ENCODE peak calls at places on chromosomes 3 and 15, in six cellular contexts. One of them, this sample, is unnamed.

GRCh38 chr15:96549136-96549535 is 218.6 kb downstream of the NR2F2 start:
- DNase-seq in spleen: no peak
- DNase-seq in nephron progenitor cell: no peak
- DNase-seq in endothelial cell of umbilical vein: no peak
- DNase-seq in IMR-90: no peak
- DNase-seq in GM20000: no peak
- DNase-seq in this sample: no peak

GRCh38 chr15:59996498-59997041 is 7.5 kb upstream of the FOXB1 start:
- DNase-seq in spleen: no peak
- DNase-seq in endothelial cell of umbilical vein: no peak
- DNase-seq in nephron progenitor cell: no peak
- DNase-seq in GM20000: peak
- DNase-seq in IMR-90: no peak
- DNase-seq in this sample: no peak

GRCh38 chr3:127006781-127007436 is 24.0 kb downstream of the PLXNA1 start:
- DNase-seq in IMR-90: no peak
- DNase-seq in nephron progenitor cell: no peak
- DNase-seq in spleen: no peak
- DNase-seq in GM20000: no peak
- DNase-seq in endothelial cell of umbilical vein: peak
- DNase-seq in this sample: peak

GRCh38 chr3:156606729-156607128 is 51.8 kb upstream of the SSR3 start:
- DNase-seq in nephron progenitor cell: no peak
- DNase-seq in spleen: no peak
- DNase-seq in endothelial cell of umbilical vein: no peak
- DNase-seq in GM20000: peak
- DNase-seq in IMR-90: no peak
- DNase-seq in this sample: no peak

GRCh38 chr15:59278120-59278519 is 71.5 kb downstream of the LDHAL6B start:
- DNase-seq in endothelial cell of umbilical vein: peak
- DNase-seq in IMR-90: no peak
- DNase-seq in GM20000: no peak
- DNase-seq in spleen: no peak
- DNase-seq in nephron progenitor cell: no peak
- DNase-seq in this sample: no peak

GRCh38 chr15:65285291-65286068 is 1.2 kb downstream of the PARP16 start:
- DNase-seq in nephron progenitor cell: no peak
- DNase-seq in spleen: no peak
- DNase-seq in endothelial cell of umbilical vein: no peak
- DNase-seq in GM20000: no peak
- DNase-seq in IMR-90: peak
- DNase-seq in this sample: no peak

GRCh38 chr3:159763466-159764210 is 225.0 kb upstream of the IL12A start:
- DNase-seq in endothelial cell of umbilical vein: peak
- DNase-seq in nephron progenitor cell: peak
- DNase-seq in IMR-90: peak
- DNase-seq in spleen: peak
- DNase-seq in GM20000: peak
- DNase-seq in this sample: peak

GRCh38 chr15:38090648-38091047 is 156.2 kb downstream of the TMCO5A start:
- DNase-seq in nephron progenitor cell: no peak
- DNase-seq in endothelial cell of umbilical vein: no peak
- DNase-seq in GM20000: no peak
- DNase-seq in spleen: no peak
- DNase-seq in IMR-90: no peak
- DNase-seq in this sample: no peak

GRCh38 chr3:134885877-134886621 is 91.0 kb downstream of the EPHB1 start:
- DNase-seq in GM20000: peak
- DNase-seq in IMR-90: no peak
- DNase-seq in spleen: peak
- DNase-seq in nephron progenitor cell: no peak
- DNase-seq in endothelial cell of umbilical vein: no peak
- DNase-seq in this sample: no peak

GRCh38 chr3:113498221-113499005 is 16.5 kb downstream of the SPICE1 start:
- DNase-seq in IMR-90: peak
- DNase-seq in nephron progenitor cell: no peak
- DNase-seq in endothelial cell of umbilical vein: peak
- DNase-seq in GM20000: no peak
- DNase-seq in spleen: no peak
- DNase-seq in this sample: no peak

GRCh38 chr3:156456771-156457224 is 98.1 kb downstream of the SSR3 start:
- DNase-seq in nephron progenitor cell: peak
- DNase-seq in IMR-90: peak
- DNase-seq in endothelial cell of umbilical vein: no peak
- DNase-seq in GM20000: no peak
- DNase-seq in spleen: no peak
- DNase-seq in this sample: peak

GRCh38 chr15:98658831-98659699 is 10.7 kb downstream of the IGF1R start:
- DNase-seq in IMR-90: peak
- DNase-seq in GM20000: peak
- DNase-seq in endothelial cell of umbilical vein: peak
- DNase-seq in spleen: no peak
- DNase-seq in nephron progenitor cell: peak
- DNase-seq in this sample: peak

GRCh38 chr3:57597973-57598351 is 818 bp upstream of the ARF4 start:
- DNase-seq in spleen: no peak
- DNase-seq in endothelial cell of umbilical vein: no peak
- DNase-seq in GM20000: no peak
- DNase-seq in nephron progenitor cell: no peak
- DNase-seq in IMR-90: peak
- DNase-seq in this sample: no peak

GRCh38 chr3:173893066-173893465 is 495.5 kb downstream of the NLGN1 start:
- DNase-seq in GM20000: no peak
- DNase-seq in nephron progenitor cell: no peak
- DNase-seq in endothelial cell of umbilical vein: peak
- DNase-seq in IMR-90: peak
- DNase-seq in spleen: no peak
- DNase-seq in this sample: peak

GRCh38 chr3:32157600-32158264 is 51.3 kb downstream of the GPD1L start:
- DNase-seq in spleen: no peak
- DNase-seq in nephron progenitor cell: no peak
- DNase-seq in GM20000: no peak
- DNase-seq in endothelial cell of umbilical vein: no peak
- DNase-seq in IMR-90: no peak
- DNase-seq in this sample: no peak

GRCh38 chr3:38112378-38112761 is 24.6 kb downstream of the ACAA1 start:
- DNase-seq in GM20000: no peak
- DNase-seq in nephron progenitor cell: no peak
- DNase-seq in spleen: peak
- DNase-seq in IMR-90: no peak
- DNase-seq in endothelial cell of umbilical vein: no peak
- DNase-seq in this sample: no peak

GRCh38 chr3:72151465-72152238 is 366.7 kb upstream of the PROK2 start:
- DNase-seq in nephron progenitor cell: no peak
- DNase-seq in endothelial cell of umbilical vein: no peak
- DNase-seq in GM20000: no peak
- DNase-seq in IMR-90: no peak
- DNase-seq in spleen: no peak
- DNase-seq in this sample: no peak

GRCh38 chr3:185807455-185808068 is 17.3 kb downstream of the IGF2BP2 start:
- DNase-seq in IMR-90: peak
- DNase-seq in endothelial cell of umbilical vein: peak
- DNase-seq in GM20000: no peak
- DNase-seq in nephron progenitor cell: no peak
- DNase-seq in spleen: no peak
- DNase-seq in this sample: peak

GRCh38 chr15:27036210-27036609 is 65.2 kb downstream of the GABRG3 start:
- DNase-seq in spleen: no peak
- DNase-seq in GM20000: no peak
- DNase-seq in IMR-90: no peak
- DNase-seq in nephron progenitor cell: no peak
- DNase-seq in endothelial cell of umbilical vein: no peak
- DNase-seq in this sample: no peak

GRCh38 chr3:130480736-130481135 is 36.2 kb upstream of the COL6A6 start:
- DNase-seq in IMR-90: peak
- DNase-seq in endothelial cell of umbilical vein: no peak
- DNase-seq in GM20000: no peak
- DNase-seq in nephron progenitor cell: peak
- DNase-seq in spleen: no peak
- DNase-seq in this sample: peak

GRCh38 chr3:12896206-12896697 is 54.9 kb upstream of the RPL32 start:
- DNase-seq in GM20000: no peak
- DNase-seq in IMR-90: peak
- DNase-seq in endothelial cell of umbilical vein: no peak
- DNase-seq in spleen: no peak
- DNase-seq in nephron progenitor cell: no peak
- DNase-seq in this sample: no peak
- TF ChIP-seq CTCF in GM20000: no peak
- TF ChIP-seq CTCF in IMR-90: no peak
- TF ChIP-seq CTCF in endothelial cell of umbilical vein: no peak
- TF ChIP-seq CTCF in spleen: no peak
- TF ChIP-seq CTCF in nephron progenitor cell: no peak
- TF ChIP-seq CTCF in this sample: no peak

DNA sequence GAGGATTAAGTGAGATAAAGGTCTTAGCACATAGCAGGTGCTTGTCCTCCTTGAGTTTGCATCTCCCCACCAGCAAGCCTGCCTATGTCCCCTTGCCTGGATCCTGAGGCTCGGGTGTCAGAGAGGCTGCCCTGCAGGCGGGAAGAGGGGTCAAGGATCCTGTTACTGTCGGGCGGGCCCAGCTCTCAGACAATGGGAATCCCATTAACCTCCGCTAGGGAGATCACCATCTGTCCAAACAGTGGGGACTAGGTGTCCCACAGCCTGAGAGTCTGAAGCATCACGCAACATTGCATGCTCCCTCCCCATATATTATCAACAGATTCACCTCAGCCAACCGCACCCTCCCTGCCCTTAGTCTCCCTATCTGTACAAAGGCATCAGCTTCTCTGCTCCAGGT is 151.4 kb downstream of the FBLN2 start:
- DNase-seq in nephron progenitor cell: peak
- DNase-seq in GM20000: no peak
- DNase-seq in endothelial cell of umbilical vein: no peak
- DNase-seq in spleen: peak
- DNase-seq in IMR-90: no peak
- DNase-seq in this sample: no peak
- TF ChIP-seq CTCF in nephron progenitor cell: no peak
- TF ChIP-seq CTCF in GM20000: no peak
- TF ChIP-seq CTCF in endothelial cell of umbilical vein: no peak
- TF ChIP-seq CTCF in spleen: no peak
- TF ChIP-seq CTCF in IMR-90: no peak
- TF ChIP-seq CTCF in this sample: no peak

GRCh38 chr3:122943828-122944190 is 83.8 kb downstream of the SEMA5B start:
- DNase-seq in GM20000: no peak
- DNase-seq in spleen: peak
- DNase-seq in IMR-90: no peak
- DNase-seq in nephron progenitor cell: no peak
- DNase-seq in endothelial cell of umbilical vein: no peak
- DNase-seq in this sample: no peak

GRCh38 chr3:122940628-122941086 is 86.9 kb downstream of the SEMA5B start:
- DNase-seq in spleen: peak
- DNase-seq in IMR-90: no peak
- DNase-seq in endothelial cell of umbilical vein: no peak
- DNase-seq in nephron progenitor cell: no peak
- DNase-seq in GM20000: no peak
- DNase-seq in this sample: no peak

GRCh38 chr3:122942937-122943827 is 84.4 kb downstream of the SEMA5B start:
- DNase-seq in endothelial cell of umbilical vein: peak
- DNase-seq in GM20000: peak
- DNase-seq in nephron progenitor cell: peak
- DNase-seq in spleen: peak
- DNase-seq in IMR-90: peak
- DNase-seq in this sample: peak

GRCh38 chr3:122942241-122942640 is 85.3 kb downstream of the SEMA5B start:
- DNase-seq in spleen: peak
- DNase-seq in nephron progenitor cell: no peak
- DNase-seq in endothelial cell of umbilical vein: no peak
- DNase-seq in IMR-90: no peak
- DNase-seq in GM20000: no peak
- DNase-seq in this sample: peak

DNA sequence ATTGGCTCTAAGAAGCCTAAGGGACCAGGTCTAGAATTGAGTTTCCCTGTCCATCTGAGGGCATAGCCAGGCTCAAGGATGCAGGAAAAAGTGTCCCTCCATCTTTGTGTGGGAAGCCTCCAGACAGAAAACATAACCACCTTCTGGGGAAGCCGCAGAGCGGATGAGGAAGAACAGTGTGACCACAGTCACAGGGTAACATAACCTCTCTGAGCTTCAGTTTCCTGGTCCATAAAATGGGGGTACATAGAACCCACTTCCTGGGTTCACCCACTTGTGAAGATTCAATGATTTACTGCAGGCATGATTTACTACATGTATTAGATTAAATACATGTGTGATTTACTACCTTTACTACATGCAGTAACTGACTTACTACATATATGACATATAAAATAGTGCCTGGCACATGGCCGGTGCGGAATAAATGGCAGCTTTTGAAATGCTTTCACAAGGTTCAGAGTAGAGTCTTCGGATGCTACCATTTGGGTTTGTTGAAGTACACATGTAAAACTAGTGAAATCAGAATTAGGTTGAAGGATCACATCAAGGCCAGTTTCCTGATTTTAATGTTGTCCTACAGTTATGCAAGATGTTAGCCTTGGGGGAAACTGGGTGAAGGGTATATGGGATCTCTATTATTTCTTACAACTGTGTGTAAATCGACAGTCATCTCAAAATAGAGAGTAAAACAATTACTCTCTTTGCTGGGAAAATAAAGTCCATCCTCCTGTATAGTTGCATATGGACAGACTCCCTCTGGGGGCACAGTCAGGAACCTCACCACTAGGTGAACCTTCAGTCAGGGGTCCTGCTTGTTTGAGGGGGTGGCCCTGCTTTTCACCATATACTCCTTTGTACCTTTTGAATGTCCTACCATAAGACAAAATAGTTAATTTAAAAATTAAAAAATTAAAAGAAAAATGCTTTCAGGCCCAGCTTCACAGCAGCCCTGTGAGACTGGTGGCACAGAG is 86.0 kb downstream of the SEMA5B start:
- DNase-seq in GM20000: no peak
- DNase-seq in spleen: peak
- DNase-seq in endothelial cell of umbilical vein: no peak
- DNase-seq in nephron progenitor cell: no peak
- DNase-seq in IMR-90: no peak
- DNase-seq in this sample: peak
- TF ChIP-seq CTCF in GM20000: no peak
- TF ChIP-seq CTCF in spleen: no peak
- TF ChIP-seq CTCF in endothelial cell of umbilical vein: peak
- TF ChIP-seq CTCF in nephron progenitor cell: no peak
- TF ChIP-seq CTCF in IMR-90: peak
- TF ChIP-seq CTCF in this sample: peak

GRCh38 chr15:41928637-41929620 is 35.1 kb upstream of the SPTBN5 start:
- DNase-seq in nephron progenitor cell: no peak
- DNase-seq in IMR-90: no peak
- DNase-seq in GM20000: peak
- DNase-seq in spleen: peak
- DNase-seq in endothelial cell of umbilical vein: no peak
- DNase-seq in this sample: no peak

GRCh38 chr15:41930221-41930866 is 36.5 kb upstream of the SPTBN5 start:
- DNase-seq in IMR-90: peak
- DNase-seq in GM20000: no peak
- DNase-seq in spleen: no peak
- DNase-seq in nephron progenitor cell: no peak
- DNase-seq in endothelial cell of umbilical vein: peak
- DNase-seq in this sample: peak

GRCh38 chr15:41932101-41932500 is 38.2 kb upstream of the SPTBN5 start:
- DNase-seq in nephron progenitor cell: no peak
- DNase-seq in endothelial cell of umbilical vein: no peak
- DNase-seq in spleen: no peak
- DNase-seq in GM20000: no peak
- DNase-seq in IMR-90: no peak
- DNase-seq in this sample: no peak

GRCh38 chr15:41932511-41932910 is 38.7 kb upstream of the SPTBN5 start:
- DNase-seq in IMR-90: no peak
- DNase-seq in nephron progenitor cell: no peak
- DNase-seq in spleen: no peak
- DNase-seq in endothelial cell of umbilical vein: no peak
- DNase-seq in GM20000: no peak
- DNase-seq in this sample: no peak

GRCh38 chr15:41930867-41931222 is 37.0 kb upstream of the SPTBN5 start:
- DNase-seq in endothelial cell of umbilical vein: no peak
- DNase-seq in GM20000: no peak
- DNase-seq in nephron progenitor cell: no peak
- DNase-seq in spleen: no peak
- DNase-seq in IMR-90: no peak
- DNase-seq in this sample: no peak
- TF ChIP-seq CTCF in endothelial cell of umbilical vein: no peak
- TF ChIP-seq CTCF in GM20000: no peak
- TF ChIP-seq CTCF in nephron progenitor cell: no peak
- TF ChIP-seq CTCF in spleen: no peak
- TF ChIP-seq CTCF in IMR-90: no peak
- TF ChIP-seq CTCF in this sample: no peak